ENCODE peak calls at places on chromosomes 7 and 10, in five cellular contexts. S is HCT116, V is ovary, W is ascending aorta, D is tibial nerve. Y is an unnamed sample.

GRCh38 chr7:45446195-45446944 is 127.8 kb upstream of the ADCY1 start:
- DNase-seq in D (no peak), V (no peak), W (no peak), S (no peak), Y (no peak)

GRCh38 chr10:96532523-96532922 is 18.8 kb upstream of the TLL2 start:
- DNase-seq in V (no peak), D (no peak), W (no peak), S (no peak), Y (no peak)

GRCh38 chr10:80261316-80262030 is 28.0 kb downstream of the MAT1A start:
- DNase-seq in W (no peak), V (no peak), S (no peak), D (no peak), Y (no peak)

GRCh38 chr7:151984612-151985011 is 28.4 kb downstream of the GALNTL5 start:
- DNase-seq in W (no peak), V (no peak), S (no peak), D (no peak), Y (no peak)

GRCh38 chr10:29974773-29975172 is 84.6 kb downstream of the JCAD start:
- DNase-seq in D (no peak), S (no peak), V (no peak), W (no peak), Y (no peak)

GRCh38 chr10:104796817-104797216 is 155.7 kb downstream of the SORCS3 start:
- DNase-seq in W (no peak), D (no peak), S (no peak), V (no peak), Y (no peak)

GRCh38 chr10:24974978-24975377 is 22.6 kb upstream of the PRTFDC1 start:
- DNase-seq in S (no peak), D (peak; percentile 29), V (peak; percentile 65), W (peak; percentile 62), Y (no peak)

GRCh38 chr10:123134058-123134914 is 1.5 kb upstream of the HMX3 start:
- DNase-seq in V (no peak), S (no peak), D (no peak), W (no peak), Y (no peak)

GRCh38 chr7:114928060-114928459 is 6.2 kb downstream of the MDFIC start:
- DNase-seq in S (no peak), D (no peak), W (no peak), V (no peak), Y (no peak)

GRCh38 chr10:27223964-27224363 is 16.6 kb downstream of the ACBD5 start:
- DNase-seq in D (no peak), V (no peak), W (no peak), S (no peak), Y (no peak)

GRCh38 chr10:5752301-5752871 is 60.8 kb downstream of the GDI2 start:
- DNase-seq in W (no peak), D (peak; percentile 40), S (no peak), V (no peak), Y (no peak)

GRCh38 chr7:49635800-49636199 is 137.6 kb upstream of the VWC2 start:
- DNase-seq in V (no peak), D (no peak), W (no peak), S (no peak), Y (no peak)

GRCh38 chr7:66236713-66237303 is 31.7 kb downstream of the TPST1 start:
- DNase-seq in W (no peak), V (no peak), D (no peak), S (no peak), Y (no peak)

GRCh38 chr7:94335586-94335985 is 59.1 kb upstream of the COL1A2 start:
- DNase-seq in S (no peak), V (no peak), W (no peak), D (no peak), Y (no peak)

GRCh38 chr7:24912874-24913514 is 67.0 kb downstream of the OSBPL3 start:
- DNase-seq in D (no peak), S (no peak), W (no peak), V (no peak), Y (no peak)

GRCh38 chr7:37916017-37916672 is 472 bp downstream of the SFRP4 start:
- DNase-seq in D (peak; percentile 19), W (peak; percentile 68), S (no peak), V (peak; percentile 46), Y (no peak)

GRCh38 chr7:128410092-128410665 is 397 bp upstream of the IMPDH1 start:
- DNase-seq in D (no peak), V (no peak), S (peak; percentile 48), W (peak; percentile 83), Y (no peak)

GRCh38 chr7:151813445-151813844 is 63.5 kb downstream of the PRKAG2 start:
- DNase-seq in W (no peak), V (no peak), D (no peak), S (no peak), Y (no peak)

GRCh38 chr7:148882668-148883232 is 1.3 kb downstream of the EZH2 start:
- DNase-seq in V (no peak), S (no peak), W (no peak), D (no peak), Y (no peak)

GRCh38 chr10:112904000-112904399 is 46.0 kb upstream of the TCF7L2 start:
- DNase-seq in D (no peak), V (no peak), W (no peak), S (peak; percentile 27), Y (no peak)

DNA sequence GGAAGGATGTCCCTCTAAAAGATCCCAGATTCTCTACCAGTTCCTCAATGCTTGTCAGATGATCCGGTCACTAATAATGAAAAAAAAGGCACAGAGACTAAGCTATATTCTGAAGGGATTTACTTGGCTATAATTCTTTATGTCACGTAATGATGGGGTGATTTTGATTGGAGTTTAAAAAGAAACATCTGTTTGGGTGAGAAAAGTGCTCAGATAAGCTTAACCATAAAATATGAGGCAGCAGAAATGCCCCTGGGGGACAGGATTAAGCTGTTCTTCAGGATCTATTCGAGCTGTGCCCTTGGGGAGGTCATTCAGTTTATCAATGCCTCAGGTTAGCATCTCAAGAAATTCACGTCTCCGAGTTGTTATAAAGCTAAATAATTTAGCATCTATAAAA is 229.8 kb upstream of the PITRM1 start:
- DNase-seq in W (no peak), D (no peak), V (no peak), S (no peak), Y (no peak)
- TF ChIP-seq CTCF in W (no peak), D (no peak), V (no peak), S (no peak), Y (no peak)

DNA sequence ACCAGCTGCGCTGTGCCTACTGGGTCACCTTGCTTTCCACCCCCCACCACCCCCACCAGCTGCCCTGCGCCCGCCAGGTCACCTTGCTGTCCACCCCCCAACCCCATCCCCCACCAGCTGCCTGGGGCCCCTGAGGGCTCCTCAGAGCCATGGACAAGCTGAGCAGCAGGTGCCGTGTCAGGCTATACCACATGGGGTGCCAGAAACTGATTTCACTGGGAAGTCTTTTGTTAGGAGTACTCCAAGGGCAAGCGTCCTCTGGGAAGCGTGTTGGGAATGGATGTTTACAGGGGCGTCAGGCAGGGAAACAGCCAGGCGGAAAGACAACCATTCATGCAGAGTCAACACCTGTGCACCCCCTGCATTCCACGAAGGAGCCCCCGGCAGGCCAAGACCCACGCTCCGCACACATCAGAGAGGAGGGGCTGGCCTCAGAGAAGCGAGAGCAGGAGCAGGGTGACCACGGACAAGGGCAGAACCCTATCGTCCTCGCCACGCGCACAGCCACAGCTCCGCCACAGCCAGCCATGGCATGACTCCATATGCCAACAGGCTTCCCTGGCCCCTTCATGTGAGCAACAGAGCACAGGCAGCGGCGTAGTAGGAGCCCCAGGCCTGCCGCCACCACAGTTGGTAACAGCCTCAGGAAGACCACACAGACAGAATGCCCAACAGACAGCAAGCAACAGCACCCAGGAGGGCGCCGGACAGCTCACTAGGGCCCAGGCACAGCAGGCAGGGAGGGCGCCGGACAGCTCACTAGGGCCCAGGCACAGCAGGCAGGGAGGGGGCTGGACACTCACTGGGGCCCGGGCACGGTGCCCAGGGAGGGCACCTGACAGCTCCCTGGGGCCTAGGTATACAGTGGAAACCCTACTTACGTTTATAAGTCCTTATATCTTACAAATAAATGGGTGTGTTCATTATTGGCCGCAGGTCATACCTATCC is 180.8 kb downstream of the MAD1L1 start:
- DNase-seq in V (no peak), S (no peak), W (no peak), D (no peak), Y (no peak)
- TF ChIP-seq CTCF in V (no peak), S (no peak), W (no peak), D (no peak), Y (no peak)

GRCh38 chr10:12848439-12849173 is 152.9 kb downstream of the CCDC3 start:
- DNase-seq in D (no peak), V (no peak), W (no peak), S (no peak), Y (no peak)

GRCh38 chr10:12846718-12847117 is 154.8 kb downstream of the CCDC3 start:
- DNase-seq in D (no peak), W (no peak), V (no peak), S (no peak), Y (no peak)

GRCh38 chr10:12844796-12845524 is 156.6 kb downstream of the CCDC3 start:
- DNase-seq in S (peak; percentile 8), V (peak; percentile 63), W (peak; percentile 77), D (no peak), Y (no peak)

GRCh38 chr10:12849351-12850181 is 151.9 kb downstream of the CCDC3 start:
- DNase-seq in W (no peak), D (no peak), V (peak; percentile 37), S (no peak), Y (no peak)

DNA sequence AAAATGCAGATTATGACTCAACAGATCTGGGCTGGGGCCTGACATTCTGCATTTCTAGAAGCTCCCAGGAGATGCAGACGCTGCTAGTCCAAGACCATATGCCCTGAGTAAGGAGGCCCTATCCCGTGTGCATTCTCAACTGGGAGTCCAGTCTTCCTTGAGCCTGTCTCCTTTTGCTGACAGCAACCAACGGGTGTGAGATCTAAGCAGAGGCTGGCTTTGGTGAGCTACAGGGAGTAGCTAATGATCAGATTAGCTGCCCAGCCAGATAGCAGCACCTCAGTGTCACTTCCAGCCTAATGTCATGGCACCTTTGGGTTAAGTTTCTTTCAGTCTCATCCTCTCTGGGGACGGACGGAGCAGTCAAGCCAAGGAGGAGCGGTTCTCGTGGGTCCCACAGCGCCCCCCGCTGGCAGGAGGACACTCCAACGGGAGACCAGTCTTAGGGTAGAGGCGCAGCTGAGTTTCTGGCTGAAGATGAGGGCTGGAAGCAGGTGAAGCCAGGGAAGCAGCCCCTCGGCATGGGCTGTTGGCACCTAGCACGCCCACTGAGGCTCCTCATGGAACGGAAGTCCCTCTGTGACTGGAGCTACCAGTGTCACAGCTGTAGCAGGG is 154.0 kb downstream of the CCDC3 start:
- DNase-seq in V (no peak), D (no peak), W (no peak), S (peak; percentile 43), Y (no peak)
- TF ChIP-seq CTCF in V (no peak), D (no peak), W (no peak), S (peak; percentile 84), Y (peak; percentile 55)

DNA sequence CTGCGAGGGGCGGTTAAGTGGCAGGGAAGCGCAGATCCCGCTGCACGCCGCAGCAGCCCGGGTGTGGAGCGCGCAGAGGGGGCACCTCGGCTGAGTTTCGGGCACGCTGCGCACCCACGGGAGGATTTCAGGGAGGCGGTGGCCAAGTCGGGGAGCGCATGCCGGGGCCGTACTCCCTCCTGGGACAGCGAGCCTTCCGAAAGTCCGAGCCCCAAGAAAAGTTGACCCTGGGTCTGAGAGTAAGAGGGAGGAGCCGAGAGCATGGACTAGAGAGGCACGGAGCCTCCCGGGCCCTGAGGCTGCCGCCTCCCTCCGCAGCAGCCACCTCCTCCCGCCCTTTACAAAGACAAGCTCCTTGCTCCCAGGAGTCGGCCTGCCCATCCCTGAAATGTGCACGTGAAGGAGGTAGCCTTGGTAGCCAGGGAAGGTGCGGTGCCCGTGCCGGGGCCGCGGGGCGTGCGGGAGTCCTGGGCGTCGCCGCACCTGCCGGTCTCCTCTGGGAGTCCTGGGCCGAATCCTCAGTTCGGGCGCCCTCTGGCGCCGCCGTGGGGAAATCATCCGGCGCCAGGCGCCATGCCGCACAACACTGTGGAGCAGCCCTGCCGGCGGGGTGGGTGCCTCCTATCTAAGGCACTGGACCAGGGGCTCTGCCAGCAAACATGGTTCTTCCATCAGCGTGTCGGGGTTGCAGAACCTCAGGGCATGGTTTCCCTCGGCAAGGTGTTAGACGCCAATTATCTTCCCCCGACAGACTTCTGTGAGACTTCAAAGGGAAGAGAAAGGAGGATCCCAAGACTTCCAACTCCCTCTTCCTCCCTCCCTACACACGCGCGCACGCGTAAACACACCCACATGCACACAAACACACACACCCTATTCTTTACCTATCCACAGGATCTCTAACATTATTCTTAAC is 104.0 kb downstream of the TRIL start:
- DNase-seq in W (peak; percentile 87), S (peak; percentile 63), V (peak; percentile 55), D (peak; percentile 65), Y (peak; percentile 89)
- TF ChIP-seq CTCF in W (peak; percentile 85), S (peak; percentile 84), V (peak; percentile 87), D (peak; percentile 83), Y (peak; percentile 95)

Y was measured in type B pancreatic cell.